ENCODE peak calls at places on chromosome 9, in five cellular contexts. M is bronchial epithelial cell; F is naive thymus-derived CD8-positive, alpha-beta T cell; S is HTR-8/SVneo; Q is fibroblast of mammary gland. X is an unnamed sample.
A peak's percentile ranks its signal among the peaks of the same experiment; 100 is the strongest.

GRCh38 chr9:133088146-133088750 is 26.5 kb downstream of the CEL start:
- DNase-seq in Q (no peak), F (no peak), S (no peak), M (no peak), X (no peak)

GRCh38 chr9:2109066-2109650 is 94.0 kb downstream of the SMARCA2 start:
- DNase-seq in Q (peak; percentile 18), M (no peak), S (no peak), F (no peak), X (no peak)

GRCh38 chr9:121946465-121946864 is 146.6 kb downstream of the TTLL11 start:
- DNase-seq in M (no peak), Q (no peak), S (no peak), F (no peak), X (no peak)

GRCh38 chr9:7636297-7636696 is 163.3 kb downstream of the DMAC1 start:
- DNase-seq in Q (no peak), M (no peak), S (no peak), F (no peak), X (no peak)

GRCh38 chr9:89398651-89399050 is 80.4 kb downstream of the SECISBP2 start:
- DNase-seq in S (no peak), F (no peak), M (no peak), Q (no peak), X (no peak)

GRCh38 chr9:121288874-121289553 is 21.1 kb downstream of the GSN start:
- DNase-seq in F (no peak), M (peak; percentile 78), S (no peak), Q (no peak), X (no peak)

GRCh38 chr9:108130896-108131295 is 641.3 kb upstream of the KLF4 start:
- DNase-seq in F (no peak), M (no peak), Q (no peak), S (no peak), X (no peak)

GRCh38 chr9:133995012-133995896 is 3.1 kb upstream of the VAV2 start:
- DNase-seq in S (no peak), M (no peak), F (no peak), Q (no peak), X (no peak)

GRCh38 chr9:123399803-123400378 is 43.9 kb downstream of the CRB2 start:
- DNase-seq in S (peak; percentile 22), Q (no peak), M (no peak), F (no peak), X (no peak)

GRCh38 chr9:121820286-121821005 is 169.0 kb downstream of the DAB2IP start:
- DNase-seq in M (no peak), Q (no peak), S (no peak), F (no peak), X (no peak)

GRCh38 chr9:72858089-72858912 is 94.6 kb downstream of the ALDH1A1 start:
- DNase-seq in Q (peak; percentile 66), F (no peak), S (no peak), M (no peak), X (no peak)

GRCh38 chr9:80839821-80840670 is 849.3 kb downstream of the TLE1 start:
- DNase-seq in F (no peak), S (no peak), Q (no peak), M (no peak), X (no peak)

GRCh38 chr9:70111641-70112236 is 68.1 kb downstream of the MAMDC2 start:
- DNase-seq in S (no peak), F (no peak), M (peak; percentile 98), Q (no peak), X (no peak)

GRCh38 chr9:92032891-92033290 is 82.3 kb downstream of the SPTLC1 start:
- DNase-seq in Q (no peak), F (no peak), S (no peak), M (peak; percentile 64), X (no peak)

GRCh38 chr9:137482094-137482781 is 23.1 kb upstream of the NSMF start:
- DNase-seq in F (no peak), M (peak; percentile 77), S (peak; percentile 71), Q (peak; percentile 85), X (no peak)

GRCh38 chr9:81605154-81605670 is 84.1 kb downstream of the TLE1 start:
- DNase-seq in M (peak; percentile 36), F (no peak), Q (no peak), S (no peak), X (no peak)

GRCh38 chr9:99169982-99170761 is 51.6 kb downstream of the ALG2 start:
- DNase-seq in Q (no peak), S (no peak), M (no peak), F (no peak), X (no peak)

GRCh38 chr9:91192785-91193657 is 168.7 kb downstream of the AUH start:
- DNase-seq in S (peak; percentile 85), Q (peak; percentile 100), M (peak; percentile 97), F (peak; percentile 65), X (peak; percentile 16)

GRCh38 chr9:97924386-97924785 is 2.1 kb upstream of the TRMO start:
- DNase-seq in S (no peak), F (no peak), Q (no peak), M (no peak), X (no peak)

GRCh38 chr9:126587187-126588185 is 26.2 kb upstream of the LMX1B start:
- DNase-seq in S (no peak), Q (no peak), F (no peak), M (no peak), X (no peak)

GRCh38 chr9:133509179-133510083 is 15.3 kb downstream of the MYMK start:
- DNase-seq in S (peak; percentile 24), M (peak; percentile 17), Q (no peak), F (peak; percentile 67), X (peak; percentile 9)

GRCh38 chr9:1008256-1008655 is 31.8 kb downstream of the DMRT3 start:
- DNase-seq in S (no peak), F (no peak), Q (peak; percentile 52), M (peak; percentile 69), X (no peak)